ENCODE peak calls at places on chromosomes 1 and 21, in nine cellular contexts. One of them, this sample, is unnamed.

GRCh38 chr21:14836950-14837349 is 227.8 kb downstream of the NRIP1 start:
- DNase-seq in IMR-90: peak; percentile 59
- DNase-seq in neuronal stem cell: no peak
- DNase-seq in CD8-positive, alpha-beta memory T cell: no peak
- DNase-seq in prostate gland: no peak
- DNase-seq in stomach: no peak
- DNase-seq in pancreas: no peak
- DNase-seq in MM.1S: no peak
- DNase-seq in tibial artery: no peak
- DNase-seq in this sample: no peak

GRCh38 chr1:204652556-204652955 is 33.0 kb downstream of the LRRN2 start:
- DNase-seq in neuronal stem cell: no peak
- DNase-seq in prostate gland: no peak
- DNase-seq in MM.1S: no peak
- DNase-seq in tibial artery: peak; percentile 28
- DNase-seq in IMR-90: no peak
- DNase-seq in stomach: no peak
- DNase-seq in CD8-positive, alpha-beta memory T cell: no peak
- DNase-seq in pancreas: peak; percentile 13
- DNase-seq in this sample: no peak

GRCh38 chr1:205774277-205775014 is 836 bp downstream of the RAB29 start:
- DNase-seq in pancreas: peak; percentile 39
- DNase-seq in MM.1S: no peak
- DNase-seq in prostate gland: no peak
- DNase-seq in neuronal stem cell: no peak
- DNase-seq in CD8-positive, alpha-beta memory T cell: peak; percentile 31
- DNase-seq in IMR-90: no peak
- DNase-seq in stomach: no peak
- DNase-seq in tibial artery: peak; percentile 72
- DNase-seq in this sample: no peak

GRCh38 chr1:36542962-36543515 is 60.3 kb upstream of the CSF3R start:
- DNase-seq in tibial artery: peak; percentile 28
- DNase-seq in CD8-positive, alpha-beta memory T cell: no peak
- DNase-seq in prostate gland: no peak
- DNase-seq in stomach: no peak
- DNase-seq in IMR-90: no peak
- DNase-seq in pancreas: no peak
- DNase-seq in neuronal stem cell: no peak
- DNase-seq in MM.1S: no peak
- DNase-seq in this sample: no peak

GRCh38 chr1:36419158-36419557 is 21.4 kb upstream of the LSM10 start:
- DNase-seq in neuronal stem cell: no peak
- DNase-seq in prostate gland: no peak
- DNase-seq in MM.1S: no peak
- DNase-seq in tibial artery: no peak
- DNase-seq in pancreas: no peak
- DNase-seq in stomach: no peak
- DNase-seq in IMR-90: no peak
- DNase-seq in CD8-positive, alpha-beta memory T cell: no peak
- DNase-seq in this sample: no peak

GRCh38 chr1:243213045-243213787 is 41.9 kb downstream of the CEP170 start:
- DNase-seq in pancreas: no peak
- DNase-seq in MM.1S: no peak
- DNase-seq in tibial artery: no peak
- DNase-seq in stomach: no peak
- DNase-seq in neuronal stem cell: no peak
- DNase-seq in prostate gland: no peak
- DNase-seq in IMR-90: peak; percentile 77
- DNase-seq in CD8-positive, alpha-beta memory T cell: no peak
- DNase-seq in this sample: no peak

GRCh38 chr1:27689423-27690173 is 17.6 kb upstream of the IFI6 start:
- DNase-seq in neuronal stem cell: no peak
- DNase-seq in CD8-positive, alpha-beta memory T cell: no peak
- DNase-seq in prostate gland: no peak
- DNase-seq in IMR-90: peak; percentile 57
- DNase-seq in stomach: no peak
- DNase-seq in tibial artery: no peak
- DNase-seq in MM.1S: no peak
- DNase-seq in pancreas: no peak
- DNase-seq in this sample: no peak

GRCh38 chr1:72693376-72693775 is 411.0 kb upstream of the NEGR1 start:
- DNase-seq in IMR-90: no peak
- DNase-seq in tibial artery: no peak
- DNase-seq in pancreas: no peak
- DNase-seq in MM.1S: no peak
- DNase-seq in neuronal stem cell: no peak
- DNase-seq in CD8-positive, alpha-beta memory T cell: no peak
- DNase-seq in stomach: no peak
- DNase-seq in prostate gland: peak; percentile 31
- DNase-seq in this sample: no peak

GRCh38 chr1:171267391-171267790 is 19.1 kb downstream of the FMO1 start:
- DNase-seq in tibial artery: no peak
- DNase-seq in pancreas: no peak
- DNase-seq in prostate gland: peak; percentile 56
- DNase-seq in CD8-positive, alpha-beta memory T cell: no peak
- DNase-seq in IMR-90: peak; percentile 7
- DNase-seq in stomach: no peak
- DNase-seq in neuronal stem cell: no peak
- DNase-seq in MM.1S: no peak
- DNase-seq in this sample: no peak

GRCh38 chr21:37365657-37366487 is 701 bp upstream of the DYRK1A start:
- DNase-seq in CD8-positive, alpha-beta memory T cell: peak; percentile 56
- DNase-seq in IMR-90: peak; percentile 45
- DNase-seq in pancreas: peak; percentile 87
- DNase-seq in MM.1S: peak; percentile 82
- DNase-seq in stomach: peak; percentile 77
- DNase-seq in prostate gland: peak; percentile 54
- DNase-seq in neuronal stem cell: peak; percentile 75
- DNase-seq in tibial artery: peak; percentile 84
- DNase-seq in this sample: peak; percentile 76

GRCh38 chr1:220151454-220151853 is 57.5 kb downstream of the IARS2 start:
- DNase-seq in prostate gland: no peak
- DNase-seq in neuronal stem cell: no peak
- DNase-seq in MM.1S: no peak
- DNase-seq in CD8-positive, alpha-beta memory T cell: no peak
- DNase-seq in IMR-90: peak; percentile 15
- DNase-seq in stomach: peak; percentile 34
- DNase-seq in tibial artery: no peak
- DNase-seq in pancreas: no peak
- DNase-seq in this sample: peak; percentile 36

GRCh38 chr1:193457676-193458075 is 271.3 kb upstream of the B3GALT2 start:
- DNase-seq in prostate gland: no peak
- DNase-seq in IMR-90: peak; percentile 27
- DNase-seq in MM.1S: no peak
- DNase-seq in pancreas: no peak
- DNase-seq in stomach: no peak
- DNase-seq in neuronal stem cell: no peak
- DNase-seq in CD8-positive, alpha-beta memory T cell: no peak
- DNase-seq in tibial artery: no peak
- DNase-seq in this sample: no peak

GRCh38 chr1:180614746-180615145 is 17.1 kb upstream of the XPR1 start:
- DNase-seq in IMR-90: peak; percentile 65
- DNase-seq in stomach: no peak
- DNase-seq in tibial artery: no peak
- DNase-seq in prostate gland: no peak
- DNase-seq in MM.1S: no peak
- DNase-seq in neuronal stem cell: no peak
- DNase-seq in pancreas: no peak
- DNase-seq in CD8-positive, alpha-beta memory T cell: no peak
- DNase-seq in this sample: no peak

GRCh38 chr1:20366766-20367602 is 76.3 kb downstream of the VWA5B1 start:
- DNase-seq in IMR-90: peak; percentile 45
- DNase-seq in neuronal stem cell: no peak
- DNase-seq in pancreas: peak; percentile 72
- DNase-seq in CD8-positive, alpha-beta memory T cell: no peak
- DNase-seq in MM.1S: no peak
- DNase-seq in prostate gland: no peak
- DNase-seq in tibial artery: no peak
- DNase-seq in stomach: no peak
- DNase-seq in this sample: peak; percentile 27

GRCh38 chr1:162151900-162152829 is 82.7 kb downstream of the NOS1AP start:
- DNase-seq in neuronal stem cell: no peak
- DNase-seq in stomach: peak; percentile 62
- DNase-seq in tibial artery: no peak
- DNase-seq in prostate gland: no peak
- DNase-seq in CD8-positive, alpha-beta memory T cell: no peak
- DNase-seq in pancreas: peak; percentile 33
- DNase-seq in MM.1S: no peak
- DNase-seq in IMR-90: peak; percentile 64
- DNase-seq in this sample: no peak

DNA sequence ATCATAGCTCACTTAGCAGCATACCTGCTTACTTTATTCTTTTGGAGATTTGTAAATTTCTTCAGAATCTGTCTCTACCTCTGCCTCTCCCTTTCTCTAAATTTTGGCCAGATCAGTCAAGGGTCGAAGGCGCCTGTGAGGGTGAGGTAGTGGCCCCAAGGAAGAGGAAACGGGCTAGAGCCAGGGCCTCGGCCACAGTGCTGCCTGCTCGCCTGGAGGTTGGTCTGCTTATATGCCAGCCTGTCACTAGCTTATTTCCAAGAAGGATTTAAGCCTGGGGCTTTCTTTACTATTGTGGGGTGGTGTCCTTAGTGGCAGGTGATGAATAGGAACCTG is 19.6 kb downstream of the PEX14 start:
- DNase-seq in neuronal stem cell: no peak
- DNase-seq in CD8-positive, alpha-beta memory T cell: no peak
- DNase-seq in MM.1S: no peak
- DNase-seq in IMR-90: no peak
- DNase-seq in prostate gland: no peak
- DNase-seq in tibial artery: no peak
- DNase-seq in pancreas: no peak
- DNase-seq in stomach: no peak
- DNase-seq in this sample: no peak
- H3K4me3 ChIP-seq in neuronal stem cell: no peak overlapping the region
- H3K4me3 ChIP-seq in CD8-positive, alpha-beta memory T cell: no peak overlapping the region
- H3K4me3 ChIP-seq in MM.1S: no peak overlapping the region
- H3K4me3 ChIP-seq in IMR-90: no peak overlapping the region
- H3K4me3 ChIP-seq in prostate gland: no peak overlapping the region
- H3K4me3 ChIP-seq in tibial artery: no peak overlapping the region
- H3K4me3 ChIP-seq in pancreas: no peak overlapping the region
- H3K4me3 ChIP-seq in stomach: peak overlapping the region; percentile 34
- H3K4me3 ChIP-seq in this sample: no peak overlapping the region

DNA sequence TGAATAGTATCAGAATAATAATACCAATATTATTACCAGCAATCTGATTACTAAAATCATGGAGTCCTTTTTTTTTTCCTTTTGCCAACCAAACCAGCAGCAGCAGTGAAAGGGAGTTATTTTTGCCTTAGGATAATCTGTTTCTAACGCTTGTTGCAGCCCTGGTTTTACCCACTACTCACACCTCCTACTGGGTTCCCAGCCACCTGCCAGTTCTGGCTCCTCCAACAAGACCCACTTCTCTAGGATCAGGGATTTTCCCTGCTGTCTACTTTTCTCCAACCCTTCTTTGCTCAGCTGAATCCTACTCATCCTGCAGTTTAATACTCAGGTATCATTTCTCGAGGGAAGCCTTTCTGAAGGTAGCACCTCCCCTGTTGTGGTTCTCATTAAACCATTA is 96.8 kb upstream of the BCAR3 start:
- DNase-seq in stomach: no peak
- DNase-seq in neuronal stem cell: no peak
- DNase-seq in CD8-positive, alpha-beta memory T cell: no peak
- DNase-seq in pancreas: no peak
- DNase-seq in MM.1S: no peak
- DNase-seq in prostate gland: no peak
- DNase-seq in tibial artery: no peak
- DNase-seq in IMR-90: no peak
- DNase-seq in this sample: no peak
- H3K27ac ChIP-seq in stomach: no peak overlapping the region
- H3K27ac ChIP-seq in neuronal stem cell: no peak overlapping the region
- H3K27ac ChIP-seq in CD8-positive, alpha-beta memory T cell: no peak overlapping the region
- H3K27ac ChIP-seq in pancreas: no peak overlapping the region
- H3K27ac ChIP-seq in MM.1S: no peak overlapping the region
- H3K27ac ChIP-seq in prostate gland: no peak overlapping the region
- H3K27ac ChIP-seq in tibial artery: no peak overlapping the region
- H3K27ac ChIP-seq in IMR-90: no peak overlapping the region
- H3K27ac ChIP-seq in this sample: no peak overlapping the region

DNA sequence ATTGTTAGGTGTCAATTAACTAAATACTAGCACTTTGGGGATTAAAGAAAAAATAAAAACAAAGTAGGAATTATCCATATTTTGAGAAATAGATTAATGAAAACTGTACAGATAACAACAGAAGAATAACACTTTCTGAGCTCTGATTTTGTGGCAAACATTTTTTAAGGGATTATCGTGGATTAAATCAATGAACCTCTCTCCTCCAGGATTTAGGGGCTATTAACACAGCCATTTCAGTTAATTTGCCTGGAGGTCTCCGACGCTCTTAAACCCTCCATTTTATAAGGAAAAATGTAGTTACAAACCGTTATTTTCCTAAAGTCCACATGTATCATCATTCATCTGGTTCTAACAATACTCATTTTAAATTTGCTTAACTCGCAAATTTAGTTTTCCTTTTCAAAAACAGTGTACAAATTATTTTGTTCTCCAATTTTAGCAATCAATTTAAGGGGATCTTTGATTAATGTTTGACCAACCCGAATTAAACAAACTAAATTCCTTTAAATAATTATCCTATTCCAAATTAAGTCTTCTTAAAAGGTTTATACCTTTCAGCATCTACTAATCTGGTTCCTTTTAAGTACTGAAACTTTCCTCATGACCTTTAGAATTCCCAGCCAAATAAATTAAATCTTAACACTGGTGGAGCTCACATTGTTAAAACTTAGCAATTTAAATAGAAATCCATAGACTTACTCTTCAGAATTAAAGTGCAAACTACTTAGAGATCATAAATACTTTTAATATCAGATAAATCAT is 30.7 kb upstream of the RNF187 start:
- DNase-seq in IMR-90: no peak
- DNase-seq in pancreas: no peak
- DNase-seq in CD8-positive, alpha-beta memory T cell: no peak
- DNase-seq in neuronal stem cell: no peak
- DNase-seq in tibial artery: no peak
- DNase-seq in MM.1S: no peak
- DNase-seq in prostate gland: no peak
- DNase-seq in stomach: no peak
- DNase-seq in this sample: no peak
- H3K4me3 ChIP-seq in IMR-90: peak overlapping the region; percentile 50
- H3K4me3 ChIP-seq in pancreas: peak overlapping the region; percentile 35
- H3K4me3 ChIP-seq in CD8-positive, alpha-beta memory T cell: peak overlapping the region; percentile 87
- H3K4me3 ChIP-seq in neuronal stem cell: peak overlapping the region; percentile 70
- H3K4me3 ChIP-seq in tibial artery: no peak overlapping the region
- H3K4me3 ChIP-seq in MM.1S: peak overlapping the region; percentile 51
- H3K4me3 ChIP-seq in prostate gland: no peak overlapping the region
- H3K4me3 ChIP-seq in stomach: peak overlapping the region; percentile 52
- H3K4me3 ChIP-seq in this sample: peak overlapping the region; percentile 72

DNA sequence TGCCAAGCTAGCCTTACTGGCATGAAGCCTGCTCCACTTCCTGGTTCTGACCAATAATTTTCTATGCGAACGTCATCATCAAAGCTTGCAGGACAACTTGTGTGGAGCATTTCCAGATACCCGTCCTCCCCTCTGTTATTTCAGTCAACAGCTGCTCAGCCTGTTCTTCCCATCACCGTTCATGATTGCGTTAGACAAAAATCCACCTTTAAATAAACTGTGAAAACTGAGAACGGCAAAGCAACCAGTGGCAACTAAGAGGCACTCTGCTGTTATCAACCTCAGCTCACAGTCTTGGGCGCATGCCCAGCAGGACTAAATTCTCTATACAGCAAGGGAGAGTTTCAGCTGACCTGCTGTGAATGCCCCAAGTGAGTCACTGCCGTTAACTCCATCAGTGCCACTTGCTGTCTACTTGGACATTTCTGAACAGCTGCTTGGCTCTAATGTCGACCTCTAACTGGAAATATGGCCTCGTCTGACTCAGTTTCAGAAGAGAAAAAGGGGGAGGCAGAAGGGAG is 207.4 kb upstream of the RUNX1 start:
- DNase-seq in pancreas: peak; percentile 89
- DNase-seq in stomach: peak; percentile 95
- DNase-seq in MM.1S: no peak
- DNase-seq in CD8-positive, alpha-beta memory T cell: no peak
- DNase-seq in prostate gland: peak; percentile 87
- DNase-seq in tibial artery: peak; percentile 84
- DNase-seq in IMR-90: peak; percentile 100
- DNase-seq in neuronal stem cell: peak; percentile 17
- DNase-seq in this sample: peak; percentile 81
- H3K27ac ChIP-seq in pancreas: peak overlapping the region; percentile 64
- H3K27ac ChIP-seq in stomach: peak overlapping the region; percentile 77
- H3K27ac ChIP-seq in MM.1S: no peak overlapping the region
- H3K27ac ChIP-seq in CD8-positive, alpha-beta memory T cell: no peak overlapping the region
- H3K27ac ChIP-seq in prostate gland: peak overlapping the region; percentile 80
- H3K27ac ChIP-seq in tibial artery: peak overlapping the region; percentile 35
- H3K27ac ChIP-seq in IMR-90: peak overlapping the region; percentile 49
- H3K27ac ChIP-seq in neuronal stem cell: no peak overlapping the region
- H3K27ac ChIP-seq in this sample: peak overlapping the region; percentile 69